ENCODE peak calls at places on chromosomes 4 and X, in five cellular contexts. H is NCI-H2029 treated with DMSO at 0.1 percent for 48 hours, M is AG04450, R is IMR-90, P is GM18507. L is an unnamed sample.

GRCh38 chr4:144787365-144788263 is 141.7 kb downstream of the HHIP start:
- DNase-seq in H (peak), M (peak), R (peak), P (no peak), L (peak)

GRCh38 chr4:8290701-8290970 is 21.1 kb downstream of the HTRA3 start:
- DNase-seq in H (no peak), M (no peak), R (no peak), P (no peak), L (no peak)

GRCh38 chrX:5681159-5681558 is 547.5 kb downstream of the NLGN4X start:
- DNase-seq in H (no peak), M (no peak), R (no peak), P (no peak), L (no peak)

GRCh38 chrX:139126493-139126892 is 404.0 kb upstream of the F9 start:
- DNase-seq in H (no peak), M (no peak), R (no peak), P (peak), L (no peak)

GRCh38 chr4:6367313-6367945 is 97.8 kb downstream of the WFS1 start:
- DNase-seq in H (no peak), M (no peak), R (no peak), P (no peak), L (no peak)

GRCh38 chrX:118495061-118495921 is at the start of gene DOCK11:
- DNase-seq in H (no peak), M (peak), R (peak), P (peak), L (peak)

GRCh38 chr4:54625391-54625790 is 32.4 kb upstream of the KIT start:
- DNase-seq in H (no peak), M (no peak), R (no peak), P (no peak), L (no peak)

GRCh38 chr4:128831526-128832252 is 22.2 kb downstream of the JADE1 start:
- DNase-seq in H (peak), M (no peak), R (peak), P (no peak), L (peak)

GRCh38 chrX:27889878-27890277 is 82.1 kb downstream of the MAGEB10 start:
- DNase-seq in H (no peak), M (no peak), R (no peak), P (no peak), L (no peak)

GRCh38 chrX:110086916-110087484 is 84.1 kb downstream of the TMEM164 start:
- DNase-seq in H (no peak), M (peak), R (peak), P (no peak), L (peak)

GRCh38 chrX:155956099-155956498 is 41.4 kb upstream of the IL9R start:
- DNase-seq in H (no peak), M (no peak), R (no peak), P (no peak), L (no peak)

GRCh38 chrX:155213731-155214130 is 2.5 kb upstream of the VBP1 start:
- DNase-seq in H (no peak), M (no peak), R (no peak), P (no peak), L (no peak)

GRCh38 chr4:52641853-52642563 is 17.1 kb downstream of the USP46 start:
- DNase-seq in H (no peak), M (no peak), R (peak), P (peak), L (peak)

GRCh38 chrX:88735835-88736234 is 11.2 kb upstream of the CPXCR1 start:
- DNase-seq in H (no peak), M (no peak), R (no peak), P (no peak), L (no peak)

GRCh38 chr4:55356991-55357461 is 11.0 kb downstream of the SRD5A3 start:
- DNase-seq in H (peak), M (no peak), R (peak), P (no peak), L (peak)

GRCh38 chr4:146059153-146059552 is 116.4 kb upstream of the LSM6 start:
- DNase-seq in H (no peak), M (no peak), R (no peak), P (no peak), L (no peak)

GRCh38 chr4:181685911-181686310 is 557.3 kb upstream of the TENM3 start:
- DNase-seq in H (no peak), M (peak), R (peak), P (no peak), L (peak)

GRCh38 chr4:182297659-182298058 is 54.5 kb downstream of the TENM3 start:
- DNase-seq in H (no peak), M (no peak), R (peak), P (no peak), L (peak)

GRCh38 chr4:113148925-113149324 is 99.5 kb downstream of the ANK2 start:
- DNase-seq in H (no peak), M (no peak), R (no peak), P (no peak), L (no peak)

GRCh38 chrX:9656277-9656676 is 109.4 kb downstream of the GPR143 start:
- DNase-seq in H (no peak), M (no peak), R (peak), P (no peak), L (no peak)

GRCh38 chrX:40721489-40722106 is 13.7 kb downstream of the MED14 start:
- DNase-seq in H (no peak), M (no peak), R (no peak), P (no peak), L (no peak)

GRCh38 chrX:1784773-1785172 is 169.9 kb downstream of the ASMT start:
- DNase-seq in H (no peak), M (no peak), R (no peak), P (no peak), L (no peak)

GRCh38 chrX:20116087-20116574 is 576 bp downstream of the MAP7D2 start:
- DNase-seq in H (no peak), M (no peak), R (no peak), P (no peak), L (no peak)

GRCh38 chr4:52709155-52709554 is 42.1 kb downstream of the ERVMER34-1 start:
- DNase-seq in H (no peak), M (no peak), R (no peak), P (no peak), L (no peak)

GRCh38 chr4:148109216-148109615 is 333.0 kb downstream of the NR3C2 start:
- DNase-seq in H (no peak), M (no peak), R (no peak), P (no peak), L (no peak)

GRCh38 chr4:26812049-26812729 is 48.5 kb upstream of the STIM2 start:
- DNase-seq in H (no peak), M (no peak), R (no peak), P (no peak), L (no peak)

GRCh38 chr4:2820216-2820982 is 23.2 kb upstream of the ADD1 start:
- DNase-seq in H (no peak), M (no peak), R (no peak), P (no peak), L (no peak)

GRCh38 chr4:124970011-124970410 is 257.5 kb upstream of the ANKRD50 start:
- DNase-seq in H (no peak), M (peak), R (peak), P (no peak), L (peak)

GRCh38 chrX:53088136-53088974 is 5.6 kb upstream of the KANTR start:
- DNase-seq in H (peak), M (no peak), R (peak), P (no peak), L (peak)

L was measured in amniotic epithelial cell.